ENCODE peak calls at places on chromosome 16, in nine cellular contexts. J, O, K, U, M, G, Y, C and R are unnamed samples.

GRCh38 chr16:30996324-30996999 is 11.5 kb downstream of the HSD3B7 start:
- DNase-seq in C (no peak), G (no peak), U (no peak), M (no peak), O (no peak), Y (no peak), K (no peak), J (no peak), R (no peak)

GRCh38 chr16:74224828-74225227 is 71.8 kb upstream of the PSMD7 start:
- DNase-seq in J (no peak), Y (no peak), M (no peak), G (no peak), C (no peak), K (no peak), O (no peak), U (no peak), R (peak; percentile 7)

GRCh38 chr16:21279501-21279900 is 1.4 kb upstream of the CRYM start:
- DNase-seq in M (no peak), K (no peak), O (no peak), Y (no peak), C (no peak), U (no peak), J (no peak), G (no peak), R (no peak)

GRCh38 chr16:80580109-80580832 is 39.5 kb downstream of the DYNLRB2 start:
- DNase-seq in K (no peak), J (no peak), U (peak; percentile 27), Y (peak; percentile 38), M (peak; percentile 25), O (no peak), G (peak; percentile 76), C (no peak), R (no peak)

GRCh38 chr16:66551362-66551761 is 1.0 kb upstream of the CKLF start:
- DNase-seq in J (peak; percentile 71), C (peak; percentile 81), G (peak; percentile 60), U (peak; percentile 35), O (peak; percentile 63), Y (no peak), M (peak; percentile 28), K (peak; percentile 75), R (peak; percentile 78)

GRCh38 chr16:53207810-53208752 is 153.3 kb downstream of the CHD9 start:
- DNase-seq in U (no peak), O (peak; percentile 76), M (no peak), J (peak; percentile 67), G (no peak), Y (no peak), C (peak; percentile 50), K (peak; percentile 89), R (peak; percentile 81)

GRCh38 chr16:30348929-30349328 is 6.2 kb downstream of the CD2BP2 start:
- DNase-seq in G (no peak), J (no peak), K (no peak), Y (no peak), O (no peak), M (no peak), C (no peak), U (no peak), R (no peak)

GRCh38 chr16:3642397-3643094 is 11.9 kb upstream of the DNASE1 start:
- DNase-seq in M (no peak), K (no peak), U (no peak), J (no peak), Y (no peak), C (no peak), O (no peak), G (no peak), R (no peak)

GRCh38 chr16:12999368-12999767 is 98.0 kb downstream of the SHISA9 start:
- DNase-seq in Y (no peak), M (no peak), J (no peak), O (no peak), C (no peak), U (no peak), K (no peak), G (no peak), R (no peak)

GRCh38 chr16:1312459-1312801 is 3.0 kb downstream of the UBE2I start:
- DNase-seq in G (no peak), M (no peak), J (no peak), C (no peak), K (no peak), Y (no peak), U (no peak), O (no peak), R (no peak)

GRCh38 chr16:13756411-13756810 is 163.5 kb upstream of the ERCC4 start:
- DNase-seq in M (no peak), J (no peak), Y (no peak), U (no peak), C (no peak), O (no peak), K (no peak), G (no peak), R (no peak)

GRCh38 chr16:9681556-9681955 is 500.7 kb downstream of the GRIN2A start:
- DNase-seq in Y (no peak), M (no peak), U (no peak), J (peak; percentile 74), C (no peak), O (no peak), G (no peak), K (no peak), R (no peak)

GRCh38 chr16:266258-267164 is 9.2 kb downstream of the RGS11 start:
- DNase-seq in U (no peak), J (peak; percentile 30), K (no peak), M (no peak), G (no peak), C (no peak), O (no peak), Y (no peak), R (no peak)

GRCh38 chr16:57283214-57283955 is 1.1 kb downstream of the PLLP start:
- DNase-seq in Y (no peak), O (no peak), C (no peak), G (no peak), M (no peak), K (no peak), U (no peak), J (no peak), R (no peak)

GRCh38 chr16:1909661-1910231 is 8.5 kb downstream of the HS3ST6 start:
- DNase-seq in C (no peak), K (no peak), U (no peak), O (no peak), M (no peak), G (no peak), Y (no peak), J (peak; percentile 36), R (peak; percentile 67)

GRCh38 chr16:4613636-4614570 is 785 bp downstream of the UBALD1 start:
- DNase-seq in J (peak; percentile 34), Y (peak; percentile 26), C (no peak), M (no peak), G (peak; percentile 39), K (peak; percentile 59), U (no peak), O (peak; percentile 43), R (peak; percentile 50)

GRCh38 chr16:82005491-82005830 is 5.8 kb downstream of the SDR42E1 start:
- DNase-seq in G (no peak), U (no peak), J (no peak), K (no peak), M (no peak), Y (no peak), O (no peak), C (no peak), R (no peak)

GRCh38 chr16:6160871-6161270 is 1063.3 kb upstream of the EEF2KMT start:
- DNase-seq in U (no peak), J (no peak), K (no peak), O (no peak), Y (no peak), G (no peak), M (no peak), C (no peak), R (no peak)

GRCh38 chr16:50961944-50962343 is 189.1 kb downstream of the SALL1 start:
- DNase-seq in J (no peak), G (no peak), K (no peak), U (no peak), C (no peak), Y (no peak), M (no peak), O (no peak), R (no peak)

GRCh38 chr16:24855678-24856077 is 9.9 kb downstream of the SLC5A11 start:
- DNase-seq in J (no peak), O (no peak), Y (no peak), U (no peak), M (no peak), C (no peak), K (no peak), G (no peak), R (no peak)

GRCh38 chr16:46573008-46573833 is 48.0 kb downstream of the SHCBP1 start:
- DNase-seq in G (no peak), M (no peak), Y (no peak), K (no peak), C (no peak), O (no peak), U (no peak), J (peak; percentile 41), R (peak; percentile 54)

GRCh38 chr16:88681709-88682451 is 4.4 kb downstream of the SNAI3 start:
- DNase-seq in M (no peak), G (peak; percentile 77), K (peak; percentile 92), Y (no peak), C (peak; percentile 92), O (no peak), J (no peak), U (no peak), R (no peak)

GRCh38 chr16:12674096-12674495 is 129.6 kb downstream of the CPPED1 start:
- DNase-seq in Y (no peak), G (no peak), K (no peak), U (no peak), O (no peak), C (no peak), J (no peak), M (no peak), R (no peak)

GRCh38 chr16:13426279-13426678 is 493.7 kb upstream of the ERCC4 start:
- DNase-seq in C (no peak), G (no peak), J (peak; percentile 53), K (peak; percentile 19), Y (no peak), U (no peak), M (no peak), O (no peak), R (no peak)